ENCODE peak calls at places on chromosomes 3 and 15, in seven cellular contexts. S, M, Z, K, C, V and F are unnamed samples. For H3K36me3, the result is how much of the 10 kb centered on the place peaks cover.

GRCh38 chr3:181176610-181177009 is 187.1 kb upstream of the DNAJC19 start:
- DNase-seq in Z (no peak), S (peak), C (peak), M (no peak), K (peak), V (peak), F (peak)

GRCh38 chr3:101072299-101072698 is 79.1 kb upstream of the ABI3BP start:
- DNase-seq in C (no peak), V (no peak), Z (no peak), S (no peak), M (no peak), K (no peak), F (no peak)

GRCh38 chr15:37907136-37907535 is 27.3 kb upstream of the TMCO5A start:
- DNase-seq in V (no peak), S (no peak), M (no peak), C (no peak), Z (no peak), K (peak), F (no peak)

GRCh38 chr3:174242311-174243041 is 616.7 kb upstream of the NAALADL2 start:
- DNase-seq in Z (no peak), S (no peak), V (no peak), C (no peak), K (no peak), M (no peak), F (no peak)

GRCh38 chr3:191412764-191413163 is 48.2 kb upstream of the PYDC2 start:
- DNase-seq in K (no peak), M (no peak), C (no peak), Z (no peak), S (peak), V (no peak), F (no peak)

GRCh38 chr3:46127503-46127902 is 80.6 kb downstream of the CCR1 start:
- DNase-seq in C (peak), Z (no peak), K (peak), S (no peak), V (no peak), M (no peak), F (no peak)

GRCh38 chr15:59553879-59554735 is 57.5 kb upstream of the GCNT3 start:
- DNase-seq in C (peak), M (no peak), Z (no peak), V (no peak), K (no peak), S (no peak), F (no peak)

GRCh38 chr15:31300208-31300661 is 26.4 kb upstream of the KLF13 start:
- DNase-seq in Z (peak), V (no peak), M (no peak), K (no peak), S (peak), C (no peak), F (no peak)

GRCh38 chr3:61627768-61628185 is 66.4 kb downstream of the PTPRG start:
- DNase-seq in V (no peak), M (no peak), S (no peak), C (peak), Z (no peak), K (no peak), F (no peak)

GRCh38 chr15:38028869-38029268 is 94.4 kb downstream of the TMCO5A start:
- DNase-seq in K (no peak), C (no peak), V (no peak), S (no peak), M (no peak), Z (no peak), F (no peak)

GRCh38 chr3:14130230-14130629 is 5.4 kb downstream of the TMEM43 start:
- DNase-seq in K (no peak), S (no peak), M (no peak), C (no peak), V (no peak), Z (no peak), F (no peak)

GRCh38 chr15:43794269-43795037 is 2.3 kb downstream of the SERF2 start:
- DNase-seq in K (no peak), C (no peak), V (no peak), S (no peak), M (no peak), Z (no peak), F (no peak)

GRCh38 chr3:172280406-172281051 is 167.7 kb downstream of the GHSR start:
- DNase-seq in S (no peak), M (no peak), V (no peak), Z (no peak), K (no peak), C (no peak), F (no peak)

GRCh38 chr15:98063311-98063710 is 102.8 kb downstream of the ARRDC4 start:
- DNase-seq in S (no peak), C (no peak), Z (no peak), K (no peak), M (no peak), V (no peak), F (no peak)

GRCh38 chr3:133277813-133278212 is 122.0 kb upstream of the BFSP2 start:
- DNase-seq in K (no peak), M (no peak), V (no peak), C (no peak), Z (no peak), S (no peak), F (no peak)

GRCh38 chr3:105473521-105474223 is 107.0 kb downstream of the ALCAM start:
- DNase-seq in K (no peak), Z (no peak), S (no peak), C (no peak), M (no peak), V (no peak), F (no peak)

GRCh38 chr15:89814112-89814742 is 425 bp downstream of the ANPEP start:
- DNase-seq in K (no peak), Z (no peak), M (no peak), S (peak), V (no peak), C (no peak), F (no peak)

GRCh38 chr3:71067977-71068376 is 515.6 kb downstream of the FOXP1 start:
- DNase-seq in C (peak), M (no peak), S (no peak), K (no peak), V (no peak), Z (no peak), F (no peak)

GRCh38 chr3:12875857-12876451 is 34.6 kb upstream of the RPL32 start:
- DNase-seq in M (peak), Z (peak), K (no peak), C (no peak), S (peak), V (no peak), F (no peak)

GRCh38 chr3:193939527-193939926 is 196.4 kb upstream of the HES1 start:
- DNase-seq in M (no peak), C (no peak), Z (no peak), K (no peak), V (no peak), S (no peak), F (no peak)

GRCh38 chr15:31062310-31062964 is 39.1 kb downstream of the TRPM1 start:
- DNase-seq in V (no peak), S (no peak), Z (no peak), M (no peak), K (no peak), C (no peak), F (no peak)

GRCh38 chr3:96236499-96236898 is 577.9 kb upstream of the EPHA6 start:
- DNase-seq in C (no peak), Z (no peak), S (no peak), M (no peak), V (no peak), K (no peak), F (no peak)

GRCh38 chr15:98838387-98839259 is 169.0 kb downstream of the PGPEP1L start:
- DNase-seq in S (no peak), K (no peak), C (no peak), Z (no peak), M (no peak), V (no peak), F (no peak)

GRCh38 chr3:93843981-93844380 is 129.7 kb downstream of the PROS1 start:
- DNase-seq in V (no peak), C (no peak), M (no peak), Z (no peak), S (no peak), K (peak), F (peak)

GRCh38 chr3:184566441-184567414 is 5.1 kb downstream of the EPHB3 start:
- DNase-seq in S (no peak), V (no peak), Z (no peak), K (no peak), C (no peak), M (no peak), F (no peak)

GRCh38 chr3:77102916-77103769 is 63.2 kb downstream of the ROBO2 start:
- DNase-seq in C (no peak), K (no peak), S (no peak), V (no peak), Z (no peak), M (no peak), F (no peak)

GRCh38 chr15:45306105-45306504 is 54.1 kb downstream of the SLC28A2 start:
- DNase-seq in K (no peak), V (no peak), Z (no peak), C (no peak), M (no peak), S (no peak), F (no peak)

GRCh38 chr3:184523825-184524615 is 37.6 kb upstream of the EPHB3 start:
- DNase-seq in C (no peak), M (peak), V (no peak), S (no peak), Z (no peak), K (peak), F (peak)

GRCh38 chr3:124882749-124883148 is 4.4 kb downstream of the ITGB5 start:
- DNase-seq in M (no peak), K (no peak), S (no peak), V (no peak), Z (no peak), C (no peak), F (no peak)

GRCh38 chr15:40493089-40493840 is 22.5 kb downstream of the CHST14 start:
- DNase-seq in S (no peak), M (no peak), Z (no peak), V (no peak), C (no peak), K (no peak), F (no peak)

GRCh38 chr15:52496776-52497470 is 31.8 kb downstream of the MYO5A start:
- DNase-seq in V (no peak), M (no peak), C (no peak), K (peak), S (no peak), Z (no peak), F (peak)

GRCh38 chr3:20405731-20406130 is 219.7 kb upstream of the SGO1 start:
- DNase-seq in S (no peak), M (no peak), V (no peak), K (no peak), Z (no peak), C (no peak), F (no peak)

GRCh38 chr3:196941846-196942225 is 492 bp downstream of the NCBP2 start:
- DNase-seq in Z (no peak), M (peak), C (no peak), K (no peak), V (no peak), S (no peak), F (no peak)

GRCh38 chr3:163490119-163490518 is 1588.2 kb downstream of the SI start:
- DNase-seq in S (no peak), C (peak), K (peak), M (peak), V (no peak), Z (peak), F (peak)

GRCh38 chr3:9452417-9452816 is 55.0 kb downstream of the SETD5 start:
- DNase-seq in C (no peak), V (no peak), K (no peak), M (no peak), S (no peak), Z (no peak), F (no peak)

GRCh38 chr3:9448071-9448470 is 50.7 kb downstream of the SETD5 start:
- DNase-seq in S (no peak), V (no peak), C (no peak), Z (no peak), K (no peak), M (no peak), F (no peak)

GRCh38 chr3:9448643-9449042 is 51.2 kb downstream of the SETD5 start:
- DNase-seq in K (no peak), V (no peak), M (no peak), S (no peak), C (no peak), Z (no peak), F (no peak)
- H3K36me3 ChIP-seq in K (half or more), V (under half), M (half or more), S (half or more), C (under half), Z (half or more), F (half or more)

GRCh38 chr3:175585898-175586297 is 726.8 kb downstream of the NAALADL2 start:
- DNase-seq in S (no peak), C (no peak), M (no peak), V (no peak), Z (no peak), K (peak), F (no peak)

GRCh38 chr3:175591375-175591774 is 732.2 kb downstream of the NAALADL2 start:
- DNase-seq in V (no peak), Z (no peak), K (no peak), M (no peak), C (no peak), S (no peak), F (no peak)

GRCh38 chr3:175590745-175591144 is 731.6 kb downstream of the NAALADL2 start:
- DNase-seq in S (no peak), M (no peak), V (no peak), Z (no peak), C (no peak), K (no peak), F (no peak)
- TF ChIP-seq SIN3A in S (no peak), M (no peak), V (no peak), Z (no peak), C (no peak), K (no peak), F (no peak)

DNA sequence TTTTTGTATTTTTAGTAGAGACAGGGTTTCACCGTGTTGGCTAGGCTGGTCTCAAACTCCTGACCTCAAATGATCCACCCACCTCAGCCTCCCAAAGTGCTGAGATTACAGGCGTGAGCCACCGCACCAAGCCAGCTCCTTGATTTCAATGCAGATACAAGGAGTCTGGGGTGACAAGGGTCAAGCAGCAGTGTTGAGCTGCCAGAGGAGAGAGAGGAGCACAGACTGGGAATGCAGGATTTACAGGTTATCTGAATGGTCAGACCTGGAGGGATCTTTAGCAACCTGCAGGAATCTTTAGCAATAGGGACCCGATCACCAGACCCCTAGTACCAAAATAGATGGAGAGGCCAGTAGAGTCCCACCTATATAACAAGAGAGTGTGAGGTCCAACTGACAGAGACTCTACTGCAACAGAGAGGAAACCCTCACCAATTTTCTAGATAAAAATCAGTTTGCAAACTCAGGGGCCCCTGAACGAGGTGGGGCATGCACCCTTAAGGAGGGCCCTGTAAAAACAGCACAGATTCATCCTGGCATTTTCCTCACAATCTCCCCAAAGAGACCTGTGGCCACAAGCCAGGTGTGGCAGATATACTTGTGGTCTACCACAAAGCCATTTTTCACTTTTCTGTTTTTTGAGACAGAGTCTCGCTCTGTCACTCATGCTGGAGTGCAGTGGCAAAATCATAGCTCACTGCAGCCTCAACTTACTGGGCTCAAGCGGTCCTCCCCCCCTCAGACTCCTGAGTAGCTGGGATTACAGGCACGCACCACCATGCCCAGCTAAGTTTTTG is 10.7 kb upstream of the SHISA5 start:
- DNase-seq in K (no peak), Z (no peak), M (no peak), C (no peak), S (no peak), V (no peak), F (no peak)
- H3K36me3 ChIP-seq in K (under half), Z (under half), M (under half), C (under half), S (under half), V (under half), F (under half)

GRCh38 chr3:148500791-148501360 is 196.8 kb upstream of the AGTR1 start:
- DNase-seq in V (no peak), M (no peak), K (no peak), Z (no peak), C (no peak), S (no peak), F (no peak)
- TF ChIP-seq SIN3A in V (no peak), M (no peak), K (no peak), Z (no peak), C (no peak), S (no peak), F (no peak)

GRCh38 chr3:52248165-52248541 is 2.6 kb downstream of the PPM1M start:
- DNase-seq in M (no peak), C (no peak), V (no peak), S (no peak), Z (no peak), K (no peak), F (no peak)
- H3K36me3 ChIP-seq in M (under half), C (under half), V (under half), S (under half), Z (under half), K (under half), F (under half)